ENCODE peak calls at places on chromosomes 5 and 9, in eight cellular contexts. X is stimulated activated CD8-positive, alpha-beta memory T cell treated with anti-CD3 and anti-CD28 coated beads, Interleukin-2, amount 100 ng/mL, for 48 hours; K is lower lobe of right lung; U is GM10248; S is substantia nigra; Z is activated CD4-positive, alpha-beta T cell treated with anti-CD3 and anti-CD28 coated beads, Interleukin-2, amount 10 ng/mL, durations not matched to agents 7 days and 5 days; Q is cardiac fibroblast; A is foreskin fibroblast. Y is an unnamed sample.

GRCh38 chr5:165735388-165735787 is 2230.0 kb downstream of the MAT2B start:
- DNase-seq in A (no peak), U (no peak), S (no peak), X (no peak), Z (no peak), Q (no peak), K (no peak), Y (no peak)

GRCh38 chr5:103929310-103930003 is 366.9 kb upstream of the NUDT12 start:
- DNase-seq in Z (no peak), U (no peak), S (no peak), Q (no peak), A (no peak), K (no peak), X (no peak), Y (no peak)

GRCh38 chr5:35665066-35665465 is 47.4 kb downstream of the SPEF2 start:
- DNase-seq in X (no peak), Q (no peak), Z (no peak), K (no peak), A (no peak), S (no peak), U (no peak), Y (no peak)

GRCh38 chr5:58274199-58274598 is 185.7 kb downstream of the PLK2 start:
- DNase-seq in Q (no peak), K (no peak), Z (no peak), X (no peak), S (no peak), U (no peak), A (peak), Y (no peak)

GRCh38 chr5:16812911-16813310 is 123.2 kb downstream of the MYO10 start:
- DNase-seq in X (no peak), S (no peak), Z (no peak), U (no peak), A (no peak), K (no peak), Q (peak), Y (peak)

GRCh38 chr9:7968642-7969041 is 169.1 kb upstream of the DMAC1 start:
- DNase-seq in X (no peak), Q (no peak), K (no peak), A (no peak), Z (no peak), U (no peak), S (no peak), Y (no peak)

GRCh38 chr9:98523231-98523901 is 185.4 kb downstream of the GABBR2 start:
- DNase-seq in U (no peak), Z (no peak), A (peak), Q (peak), K (no peak), S (no peak), X (no peak), Y (no peak)

GRCh38 chr5:65926276-65926761 is at the start of gene ERBIN:
- DNase-seq in X (peak), U (peak), Q (peak), S (peak), Z (peak), A (peak), K (peak), Y (peak)

GRCh38 chr9:31541626-31542025 is 842.8 kb upstream of the ACO1 start:
- DNase-seq in U (no peak), X (no peak), A (peak), Q (peak), Z (no peak), K (no peak), S (no peak), Y (no peak)

GRCh38 chr5:14199902-14200301 is 56.8 kb downstream of the TRIO start:
- DNase-seq in U (no peak), A (no peak), Z (no peak), S (no peak), Q (no peak), K (no peak), X (no peak), Y (no peak)

GRCh38 chr5:466661-467310 is 23.8 kb downstream of the EXOC3 start:
- DNase-seq in K (no peak), U (no peak), A (no peak), Q (no peak), X (no peak), S (no peak), Z (no peak), Y (peak)

GRCh38 chr9:123437201-123437600 is 81.2 kb downstream of the CRB2 start:
- DNase-seq in A (no peak), S (no peak), U (no peak), Z (no peak), X (no peak), Q (no peak), K (no peak), Y (no peak)

GRCh38 chr9:34457266-34458012 is 931 bp downstream of the FAM219A start:
- DNase-seq in A (peak), U (no peak), Z (peak), S (no peak), X (no peak), Q (peak), K (peak), Y (peak)

GRCh38 chr9:76859860-76860259 is 46.1 kb downstream of the PRUNE2 start:
- DNase-seq in K (no peak), X (no peak), Z (no peak), A (no peak), S (no peak), U (no peak), Q (no peak), Y (no peak)

GRCh38 chr5:148809781-148810524 is 16.5 kb upstream of the ADRB2 start:
- DNase-seq in A (peak), X (no peak), Z (no peak), Q (no peak), K (no peak), U (no peak), S (no peak), Y (no peak)

GRCh38 chr5:80916661-80917060 is 43.5 kb upstream of the RASGRF2 start:
- DNase-seq in K (no peak), Z (no peak), U (no peak), Q (no peak), S (no peak), A (peak), X (no peak), Y (no peak)

GRCh38 chr9:112174965-112175795 is at the start of gene SUSD1:
- DNase-seq in U (peak), Q (no peak), X (no peak), Z (peak), A (peak), K (peak), S (no peak), Y (no peak)

GRCh38 chr9:124216474-124217176 is 41.1 kb upstream of the NEK6 start:
- DNase-seq in A (peak), Z (peak), K (peak), S (peak), U (peak), Q (no peak), X (peak), Y (peak)

GRCh38 chr5:154465169-154465568 is 12.9 kb downstream of the HAND1 start:
- DNase-seq in K (no peak), Q (peak), S (no peak), X (no peak), A (peak), U (no peak), Z (no peak), Y (no peak)

GRCh38 chr5:168843277-168843997 is 264.3 kb upstream of the PANK3 start:
- DNase-seq in Q (peak), X (no peak), K (no peak), Z (no peak), S (no peak), A (peak), U (no peak), Y (no peak)

GRCh38 chr5:143146161-143146560 is 257.3 kb downstream of the NR3C1 start:
- DNase-seq in A (no peak), U (no peak), Z (no peak), Q (no peak), X (no peak), S (no peak), K (no peak), Y (no peak)

GRCh38 chr9:136093331-136093986 is 1.6 kb downstream of the NACC2 start:
- DNase-seq in A (peak), X (no peak), S (no peak), Q (peak), U (no peak), Z (no peak), K (no peak), Y (no peak)

GRCh38 chr5:53482717-53483638 is 2.5 kb downstream of the FST start:
- DNase-seq in Q (peak), X (peak), K (peak), U (peak), A (peak), Z (peak), S (no peak), Y (no peak)

GRCh38 chr5:132491368-132492364 is 1.1 kb upstream of the IRF1 start:
- DNase-seq in S (no peak), Q (no peak), X (no peak), A (no peak), Z (no peak), U (peak), K (no peak), Y (no peak)

GRCh38 chr9:93531374-93531773 is 45.0 kb upstream of the PHF2 start:
- DNase-seq in U (no peak), S (no peak), X (no peak), A (no peak), Q (no peak), Z (no peak), K (no peak), Y (no peak)

Y was measured in breast epithelium.